ENCODE peak calls at places on chromosome 11, in eight cellular contexts. K, Y, D, X, S, L, A and H are unnamed samples.
A peak's percentile ranks its signal among the peaks of the same experiment; 100 is the strongest.

GRCh38 chr11:3163241-3163981 is 1.7 kb downstream of the OSBPL5 start:
- DNase-seq in X (no peak), S (no peak), L (no peak), D (no peak), A (no peak), K (no peak), Y (no peak), H (peak; percentile 15)

GRCh38 chr11:70568504-70569172 is 170.3 kb downstream of the CTTN start:
- DNase-seq in K (no peak), L (no peak), D (no peak), Y (no peak), A (peak; percentile 48), X (peak; percentile 54), S (no peak), H (no peak)

GRCh38 chr11:120295110-120295509 is 30.0 kb upstream of the TLCD5 start:
- DNase-seq in K (no peak), D (no peak), Y (no peak), A (no peak), L (no peak), S (no peak), X (no peak), H (no peak)

GRCh38 chr11:35138058-35138457 is 913 bp upstream of the CD44 start:
- DNase-seq in A (no peak), Y (no peak), S (no peak), X (no peak), L (no peak), D (no peak), K (no peak), H (no peak)

GRCh38 chr11:3146612-3147256 is 18.4 kb downstream of the OSBPL5 start:
- DNase-seq in L (no peak), X (no peak), A (peak; percentile 80), D (no peak), S (no peak), Y (no peak), K (no peak), H (no peak)

GRCh38 chr11:34671946-34672345 is 51.1 kb downstream of the EHF start:
- DNase-seq in D (no peak), L (no peak), S (no peak), Y (no peak), A (no peak), K (no peak), X (no peak), H (no peak)

GRCh38 chr11:114242032-114242431 is 54.2 kb upstream of the NNMT start:
- DNase-seq in L (no peak), Y (no peak), A (no peak), D (no peak), K (no peak), S (no peak), X (no peak), H (peak; percentile 21)

GRCh38 chr11:115132829-115133228 is 371.4 kb downstream of the CADM1 start:
- DNase-seq in K (no peak), L (no peak), D (no peak), A (no peak), X (no peak), Y (peak; percentile 34), S (no peak), H (peak; percentile 12)

GRCh38 chr11:65585396-65586246 is 9.8 kb downstream of the EHBP1L1 start:
- DNase-seq in D (no peak), A (no peak), X (no peak), K (no peak), L (no peak), S (no peak), Y (no peak), H (no peak)

GRCh38 chr11:65586247-65586630 is 9.4 kb downstream of the KCNK7 start:
- DNase-seq in K (no peak), X (no peak), L (no peak), S (no peak), A (no peak), Y (no peak), D (no peak), H (no peak)